ENCODE peak calls at places on chromosomes 5 and 9, in five cellular contexts. K is epithelial cell of esophagus, T is fibroblast of lung, W is fibroblast of pulmonary artery, Z is NB4. A is an unnamed sample.
A peak's percentile ranks its signal among the peaks of the same experiment; 100 is the strongest.

GRCh38 chr5:132829742-132830435 is 558 bp downstream of the SHROOM1 start:
- DNase-seq in W (peak; percentile 67), T (peak; percentile 59), K (peak; percentile 71), Z (peak; percentile 79), A (peak; percentile 86)

GRCh38 chr5:96649251-96649937 is 12.8 kb upstream of the CAST start:
- DNase-seq in T (no peak), Z (no peak), W (no peak), K (no peak), A (no peak)

GRCh38 chr5:137155621-137156020 is 343.5 kb downstream of the SPOCK1 start:
- DNase-seq in W (no peak), Z (no peak), T (no peak), K (no peak), A (no peak)

GRCh38 chr5:159874308-159874707 is 42.0 kb upstream of the ADRA1B start:
- DNase-seq in W (peak; percentile 44), T (peak; percentile 65), Z (no peak), K (peak; percentile 60), A (no peak)

GRCh38 chr5:158746979-158747378 is 352.7 kb downstream of the EBF1 start:
- DNase-seq in Z (no peak), K (no peak), T (no peak), W (no peak), A (no peak)

GRCh38 chr9:77961541-77961940 is 70.1 kb downstream of the GNAQ start:
- DNase-seq in K (no peak), Z (no peak), T (peak; percentile 64), W (peak; percentile 51), A (no peak)

GRCh38 chr5:569358-569867 is 42.7 kb upstream of the CEP72 start:
- DNase-seq in T (no peak), K (no peak), Z (no peak), W (no peak), A (no peak)

GRCh38 chr5:83220331-83220730 is 143.0 kb downstream of the XRCC4 start:
- DNase-seq in K (no peak), Z (no peak), W (no peak), T (no peak), A (no peak)

GRCh38 chr5:174503461-174504265 is 220.7 kb upstream of the MSX2 start:
- DNase-seq in Z (peak; percentile 56), W (peak; percentile 65), T (peak; percentile 88), K (peak; percentile 81), A (no peak)

GRCh38 chr5:132142459-132142858 is 68.9 kb downstream of the CSF2 start:
- DNase-seq in T (no peak), K (no peak), W (no peak), Z (no peak), A (no peak)

GRCh38 chr5:77046416-77047073 is 16.3 kb downstream of the AGGF1 start:
- DNase-seq in K (no peak), W (no peak), T (no peak), Z (no peak), A (no peak)

GRCh38 chr5:142830241-142831018 is 60.3 kb downstream of the ARHGAP26 start:
- DNase-seq in K (peak; percentile 22), W (peak; percentile 65), T (peak; percentile 88), Z (no peak), A (no peak)

GRCh38 chr5:14954620-14955343 is 83.2 kb upstream of the ANKH start:
- DNase-seq in T (no peak), K (no peak), W (no peak), Z (no peak), A (peak; percentile 73)

GRCh38 chr9:3177921-3178320 is 334.0 kb upstream of the PUM3 start:
- DNase-seq in Z (no peak), T (peak; percentile 9), K (peak; percentile 24), W (no peak), A (no peak)

GRCh38 chr5:173954671-173955605 is 34.0 kb upstream of the C5orf47 start:
- DNase-seq in K (no peak), Z (peak; percentile 23), W (no peak), T (peak; percentile 82), A (no peak)

GRCh38 chr9:17742065-17742464 is 163.2 kb downstream of the SH3GL2 start:
- DNase-seq in K (peak; percentile 4), W (no peak), T (no peak), Z (no peak), A (peak; percentile 41)

GRCh38 chr9:129310666-129311350 is 132.7 kb upstream of the IER5L start:
- DNase-seq in Z (no peak), T (peak; percentile 30), K (peak; percentile 30), W (no peak), A (no peak)

GRCh38 chr9:38068616-38068865 is 486 bp downstream of the SHB start:
- DNase-seq in K (peak; percentile 64), Z (peak; percentile 58), T (peak; percentile 62), W (peak; percentile 59), A (peak; percentile 39)

GRCh38 chr9:111910428-111910827 is 13.8 kb downstream of the UGCG start:
- DNase-seq in T (no peak), W (no peak), Z (no peak), K (no peak), A (no peak)

GRCh38 chr5:159955056-159955624 is 38.9 kb downstream of the ADRA1B start:
- DNase-seq in W (no peak), K (no peak), Z (no peak), T (no peak), A (no peak)

GRCh38 chr9:2066312-2067273 is 51.4 kb downstream of the SMARCA2 start:
- DNase-seq in K (peak; percentile 52), Z (peak; percentile 32), T (peak; percentile 43), W (peak; percentile 25), A (no peak)

GRCh38 chr5:170226661-170227060 is 6.1 kb upstream of the C5orf58 start:
- DNase-seq in K (no peak), T (no peak), W (no peak), Z (no peak), A (no peak)

GRCh38 chr5:143737073-143737472 is 74.9 kb upstream of the HMHB1 start:
- DNase-seq in K (no peak), T (no peak), W (no peak), Z (no peak), A (no peak)

GRCh38 chr9:109969559-109970237 is 189.7 kb downstream of the PALM2AKAP2 start:
- DNase-seq in Z (no peak), W (peak; percentile 32), T (no peak), K (no peak), A (no peak)

GRCh38 chr9:83572524-83572923 is 34.3 kb upstream of the FRMD3 start:
- DNase-seq in T (peak; percentile 64), K (peak; percentile 46), W (peak; percentile 67), Z (peak; percentile 12), A (no peak)

GRCh38 chr9:133370680-133371079 is 5.2 kb downstream of the SURF4 start:
- DNase-seq in Z (no peak), K (no peak), W (no peak), T (no peak), A (no peak)

GRCh38 chr9:99013550-99013949 is 69.8 kb downstream of the COL15A1 start:
- DNase-seq in K (no peak), T (no peak), Z (no peak), W (no peak), A (no peak)

GRCh38 chr9:85212887-85213286 is 528.9 kb downstream of the AGTPBP1 start:
- DNase-seq in W (peak; percentile 43), T (peak; percentile 98), K (peak; percentile 93), Z (peak; percentile 34), A (no peak)

GRCh38 chr5:157721159-157721558 is 10.1 kb upstream of the THG1L start:
- DNase-seq in T (no peak), Z (no peak), K (no peak), W (no peak), A (no peak)

GRCh38 chr5:156865427-156865826 is 15.3 kb downstream of the PPP1R2B start:
- DNase-seq in K (no peak), W (no peak), Z (no peak), T (no peak), A (no peak)

GRCh38 chr5:125501396-125501795 is 755.0 kb upstream of the ZNF608 start:
- DNase-seq in K (no peak), W (no peak), T (peak; percentile 52), Z (no peak), A (no peak)

GRCh38 chr5:112240011-112240410 is 179.1 kb downstream of the EPB41L4A start:
- DNase-seq in W (no peak), Z (no peak), K (no peak), T (peak; percentile 5), A (no peak)
- TF ChIP-seq CTCF in W (no peak), Z (no peak), K (peak; percentile 13), T (no peak), A (no peak)

GRCh38 chr5:177503351-177504085 is 6.1 kb downstream of the DOK3 start:
- DNase-seq in W (no peak), K (no peak), T (no peak), Z (no peak), A (no peak)
- H3K4me3 ChIP-seq in W (no peak overlapping the region), K (no peak overlapping the region), T (no peak overlapping the region), Z (no peak overlapping the region), A (no peak overlapping the region)

GRCh38 chr5:31270396-31270795 is 76.9 kb downstream of the CDH6 start:
- DNase-seq in W (peak; percentile 31), T (no peak), Z (peak; percentile 52), K (peak; percentile 6), A (no peak)
- TF ChIP-seq CTCF in W (peak; percentile 51), T (peak; percentile 47), Z (peak; percentile 55), K (peak; percentile 37), A (peak; percentile 52)

DNA sequence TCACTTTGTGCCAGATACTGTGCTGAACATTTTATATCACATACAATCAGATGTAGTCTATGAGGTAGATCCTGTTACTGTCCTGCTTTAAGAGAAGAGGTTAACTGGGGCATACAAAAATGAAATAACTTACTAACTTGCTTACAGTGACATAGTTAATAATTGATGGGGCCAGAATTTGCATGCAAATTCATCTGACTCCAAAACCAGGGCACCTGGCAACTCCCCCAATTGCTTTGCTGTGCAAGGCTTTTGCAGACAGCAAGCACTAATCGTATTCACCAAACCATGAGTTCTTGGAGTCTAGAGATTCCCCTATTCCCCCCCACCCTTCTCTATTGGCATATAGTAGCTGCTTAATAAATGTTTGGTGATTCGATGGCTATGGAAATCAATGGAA is 155.9 kb downstream of the TTLL11 start:
- DNase-seq in K (no peak), W (no peak), T (no peak), Z (no peak), A (no peak)
- H3K4me3 ChIP-seq in K (no peak overlapping the region), W (no peak overlapping the region), T (no peak overlapping the region), Z (no peak overlapping the region), A (no peak overlapping the region)

DNA sequence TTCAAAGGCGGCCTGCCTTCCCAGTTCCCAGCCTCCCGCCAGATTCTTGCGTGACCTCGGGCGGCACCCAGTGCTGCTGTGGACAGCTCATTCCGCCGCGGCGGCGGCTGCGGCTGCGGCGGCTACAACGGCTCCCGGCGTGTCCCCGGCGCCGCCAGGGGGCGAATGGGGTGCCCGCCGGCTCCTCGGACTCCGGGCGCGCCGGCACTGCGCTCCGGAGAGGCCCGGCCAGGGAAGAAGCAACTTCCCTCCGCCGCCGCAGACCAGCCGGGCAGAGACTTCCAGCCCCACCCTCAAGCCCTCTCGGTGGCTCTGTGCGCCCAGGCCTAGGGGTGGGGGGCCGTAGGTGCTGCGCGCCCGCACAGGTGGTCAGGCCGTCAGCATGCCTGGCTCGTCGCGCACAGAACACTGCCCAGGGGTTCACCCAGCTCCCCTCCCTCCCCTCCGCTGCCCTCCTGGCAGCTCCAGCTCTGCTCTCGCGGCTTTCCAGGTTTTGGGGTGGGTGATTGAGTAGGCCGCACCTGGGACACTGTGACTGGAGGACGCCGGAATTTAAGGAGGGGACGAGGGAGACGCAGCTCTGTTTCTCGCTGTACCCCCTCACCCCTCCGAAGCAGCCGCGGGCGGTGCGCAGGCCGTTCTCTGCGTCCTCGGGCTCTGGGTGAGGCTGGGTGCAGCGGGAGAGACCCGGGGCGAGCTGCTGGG is 20.2 kb downstream of the IGIP start:
- DNase-seq in K (peak; percentile 76), W (peak; percentile 67), T (peak; percentile 60), Z (peak; percentile 82), A (peak; percentile 48)
- TF ChIP-seq CTCF in K (no peak), W (peak; percentile 22), T (peak; percentile 52), Z (peak; percentile 51), A (peak; percentile 39)